ENCODE peak calls at places on chromosomes 12 and 14, in seven cellular contexts. A is A549, L is heart right ventricle, K is tibial artery, C is lower leg skin, I is neural crest cell, Y is foreskin fibroblast. N is an unnamed sample.
A peak's percentile ranks its signal among the peaks of the same experiment; 100 is the strongest.

GRCh38 chr12:873954-874353 is 75.5 kb downstream of the RAD52 start:
- DNase-seq in Y (no peak), I (no peak), C (no peak), L (no peak), K (no peak), A (peak; percentile 21), N (no peak)

GRCh38 chr12:55922126-55922525 is 5.6 kb downstream of the PYM1 start:
- DNase-seq in Y (peak; percentile 35), A (no peak), K (no peak), I (no peak), L (no peak), C (peak; percentile 3), N (no peak)

GRCh38 chr12:4224211-4224878 is 49.2 kb upstream of the CCND2 start:
- DNase-seq in Y (no peak), A (no peak), L (no peak), I (no peak), C (no peak), K (no peak), N (no peak)

GRCh38 chr12:93247313-93248057 is 130.2 kb upstream of the NUDT4 start:
- DNase-seq in K (no peak), Y (no peak), C (no peak), I (no peak), A (no peak), L (no peak), N (no peak)

GRCh38 chr12:67539946-67540345 is 108.6 kb upstream of the DYRK2 start:
- DNase-seq in K (no peak), I (no peak), Y (peak; percentile 10), C (no peak), L (no peak), A (no peak), N (no peak)

GRCh38 chr12:32644455-32644854 is 34.6 kb upstream of the DNM1L start:
- DNase-seq in L (no peak), K (no peak), A (no peak), Y (no peak), I (no peak), C (no peak), N (no peak)

GRCh38 chr12:124506145-124506831 is 61.1 kb downstream of the NCOR2 start:
- DNase-seq in Y (peak; percentile 78), C (peak; percentile 95), K (peak; percentile 87), A (no peak), L (peak; percentile 89), I (no peak), N (no peak)

GRCh38 chr12:79329933-79330332 is 360.8 kb downstream of the PAWR start:
- DNase-seq in L (no peak), C (no peak), I (no peak), A (no peak), K (no peak), Y (peak; percentile 46), N (peak; percentile 23)

GRCh38 chr12:124175731-124176130 is 119.2 kb upstream of the RFLNA start:
- DNase-seq in I (no peak), K (no peak), C (no peak), L (no peak), Y (no peak), A (no peak), N (no peak)

GRCh38 chr12:114238808-114239207 is 167.1 kb downstream of the TBX5 start:
- DNase-seq in C (peak; percentile 60), L (peak; percentile 32), I (no peak), K (no peak), Y (peak; percentile 18), A (no peak), N (no peak)

GRCh38 chr14:60257862-60258261 is 8.8 kb downstream of the PPM1A start:
- DNase-seq in Y (no peak), C (no peak), A (no peak), L (no peak), I (no peak), K (no peak), N (no peak)

GRCh38 chr14:99946652-99947489 is 118.4 kb upstream of the EVL start:
- DNase-seq in C (no peak), Y (peak; percentile 44), L (peak; percentile 36), K (no peak), I (peak; percentile 62), A (no peak), N (no peak)

GRCh38 chr12:75587340-75588106 is 76.1 kb upstream of the KRR1 start:
- DNase-seq in Y (peak; percentile 52), K (no peak), C (no peak), I (no peak), L (no peak), A (no peak), N (peak; percentile 20)

GRCh38 chr12:19646599-19646998 is 207.3 kb downstream of the AEBP2 start:
- DNase-seq in L (no peak), A (no peak), Y (no peak), I (no peak), C (no peak), K (no peak), N (no peak)

GRCh38 chr12:42756841-42757661 is 167.5 kb upstream of the PRICKLE1 start:
- DNase-seq in Y (peak; percentile 91), L (no peak), I (no peak), C (no peak), K (no peak), A (peak; percentile 79), N (peak; percentile 66)

GRCh38 chr14:100845341-100845740 is 19.4 kb downstream of the MEG3 start:
- DNase-seq in A (no peak), I (no peak), L (no peak), K (no peak), Y (no peak), C (no peak), N (no peak)

GRCh38 chr14:44113769-44114730 is 393.0 kb downstream of the FSCB start:
- DNase-seq in L (no peak), A (no peak), I (no peak), Y (no peak), K (no peak), C (no peak), N (no peak)

GRCh38 chr12:94563261-94563660 is 87.1 kb downstream of the TMCC3 start:
- DNase-seq in I (no peak), L (no peak), K (no peak), A (no peak), Y (no peak), C (peak; percentile 1), N (no peak)

GRCh38 chr12:124804011-124804621 is 59.5 kb downstream of the SCARB1 start:
- DNase-seq in I (no peak), K (no peak), A (peak; percentile 80), Y (peak; percentile 33), C (no peak), L (no peak), N (no peak)

GRCh38 chr14:30921305-30921704 is 46.9 kb downstream of the COCH start:
- DNase-seq in K (no peak), I (no peak), A (no peak), L (no peak), Y (peak; percentile 30), C (no peak), N (no peak)

GRCh38 chr12:123540899-123541662 is 7.6 kb upstream of the RILPL1 start:
- DNase-seq in A (no peak), C (no peak), Y (no peak), I (no peak), K (no peak), L (no peak), N (no peak)

GRCh38 chr14:39102265-39102968 is 618 bp downstream of the SEC23A start:
- DNase-seq in C (no peak), I (no peak), A (peak; percentile 71), Y (peak; percentile 69), L (no peak), K (no peak), N (peak; percentile 18)

GRCh38 chr12:9868271-9868815 is 811 bp downstream of the CLEC2B start:
- DNase-seq in L (no peak), Y (no peak), I (no peak), A (no peak), C (no peak), K (no peak), N (no peak)

GRCh38 chr12:26473291-26473690 is 277.9 kb downstream of the SSPN start:
- DNase-seq in L (no peak), I (no peak), Y (peak; percentile 71), C (no peak), K (no peak), A (no peak), N (peak; percentile 33)

GRCh38 chr12:109154485-109155438 is 38.4 kb downstream of the ACACB start:
- DNase-seq in K (peak; percentile 77), C (peak; percentile 95), A (peak; percentile 94), Y (peak; percentile 88), L (peak; percentile 89), I (peak; percentile 70), N (no peak)

GRCh38 chr12:110253176-110253575 is 27.9 kb upstream of the ATP2A2 start:
- DNase-seq in Y (peak; percentile 65), L (peak; percentile 73), A (no peak), C (peak; percentile 85), I (no peak), K (peak; percentile 60), N (no peak)

GRCh38 chr14:102046337-102047278 is 40.2 kb downstream of the HSP90AA1 start:
- DNase-seq in I (peak; percentile 43), K (peak; percentile 87), C (peak; percentile 96), A (peak; percentile 81), Y (peak; percentile 85), L (peak; percentile 81), N (peak; percentile 20)
- TF ChIP-seq CTCF in I (peak; percentile 74), K (peak; percentile 59), C (no peak), A (peak; percentile 36), Y (peak; percentile 24), L (peak; percentile 74), N (peak; percentile 60)

GRCh38 chr12:100987552-100988277 is 193.1 kb downstream of the ANO4 start:
- DNase-seq in I (peak; percentile 8), C (no peak), K (no peak), A (peak; percentile 24), Y (peak; percentile 66), L (no peak), N (peak; percentile 23)
- TF ChIP-seq CTCF in I (peak; percentile 60), C (no peak), K (no peak), A (no peak), Y (peak; percentile 50), L (no peak), N (peak; percentile 32)

GRCh38 chr14:90756755-90757345 is 59.4 kb downstream of the TTC7B start:
- DNase-seq in C (no peak), L (no peak), A (peak; percentile 5), K (no peak), Y (no peak), I (no peak), N (no peak)
- TF ChIP-seq CTCF in C (no peak), L (no peak), A (no peak), K (no peak), Y (no peak), I (no peak), N (peak; percentile 34)

GRCh38 chr14:24309538-24310386 is at the start of gene LTB4R2:
- DNase-seq in A (no peak), L (no peak), C (peak; percentile 86), K (no peak), I (no peak), Y (no peak), N (no peak)

GRCh38 chr14:24312736-24313507 is 1.6 kb downstream of the LTB4R start:
- DNase-seq in I (no peak), K (peak; percentile 59), C (peak; percentile 88), L (no peak), Y (no peak), A (no peak), N (no peak)

GRCh38 chr14:24311837-24312615 is 724 bp downstream of the LTB4R start:
- DNase-seq in I (no peak), Y (peak; percentile 68), C (peak; percentile 84), A (no peak), L (no peak), K (no peak), N (peak; percentile 13)

GRCh38 chr14:24310387-24310665 is 386 bp downstream of the LTB4R2 start:
- DNase-seq in A (no peak), I (no peak), Y (no peak), C (no peak), L (no peak), K (no peak), N (no peak)

GRCh38 chr14:24310666-24311604 is at the start of gene LTB4R:
- DNase-seq in A (no peak), C (peak; percentile 93), I (no peak), Y (peak; percentile 90), K (peak; percentile 52), L (peak; percentile 83), N (peak; percentile 68)
- TF ChIP-seq CTCF in A (no peak), C (no peak), I (no peak), Y (peak; percentile 16), K (peak; percentile 44), L (peak; percentile 64), N (peak; percentile 72)

N was measured in HFFc6.